ENCODE peak calls at places on chromosomes 7 and 10, in six cellular contexts. M, Q, W, N, B and G are unnamed samples.

GRCh38 chr7:16951483-16952080 is 69.8 kb upstream of the AGR3 start:
- DNase-seq in W (no peak), M (no peak), B (no peak), N (no peak), Q (no peak), G (no peak)

GRCh38 chr7:134804351-134804750 is 24.9 kb downstream of the CALD1 start:
- DNase-seq in M (no peak), W (no peak), Q (no peak), B (no peak), N (peak; percentile 28), G (no peak)

GRCh38 chr7:154380771-154381170 is 328.6 kb downstream of the DPP6 start:
- DNase-seq in M (no peak), W (no peak), N (no peak), Q (no peak), B (no peak), G (no peak)

GRCh38 chr7:116232920-116233319 is 22.6 kb downstream of the TES start:
- DNase-seq in B (no peak), Q (no peak), N (no peak), W (no peak), M (no peak), G (no peak)

GRCh38 chr10:17737021-17737965 is 14.7 kb upstream of the TMEM236 start:
- DNase-seq in Q (peak; percentile 59), M (peak; percentile 46), N (no peak), W (no peak), B (peak; percentile 70), G (no peak)

GRCh38 chr10:11245981-11246590 is 228.4 kb downstream of the CELF2 start:
- DNase-seq in W (no peak), Q (no peak), B (no peak), M (no peak), N (no peak), G (no peak)

GRCh38 chr7:106883627-106884026 is 18.5 kb downstream of the PIK3CG start:
- DNase-seq in B (no peak), W (no peak), Q (no peak), M (no peak), N (no peak), G (no peak)

GRCh38 chr10:34964166-34964800 is 125.9 kb downstream of the CUL2 start:
- DNase-seq in M (no peak), N (no peak), Q (no peak), B (no peak), W (no peak), G (no peak)

GRCh38 chr10:44674536-44674935 is 236.6 kb upstream of the TMEM72 start:
- DNase-seq in M (no peak), N (no peak), Q (no peak), W (no peak), B (no peak), G (no peak)

GRCh38 chr10:69731184-69731583 is 70.5 kb upstream of the COL13A1 start:
- DNase-seq in Q (no peak), N (peak; percentile 66), M (no peak), W (no peak), B (no peak), G (no peak)

GRCh38 chr7:142153400-142153799 is 41.9 kb downstream of the MGAM2 start:
- DNase-seq in W (no peak), N (peak; percentile 17), B (no peak), M (peak; percentile 16), Q (peak; percentile 25), G (no peak)

GRCh38 chr7:74220229-74220628 is 10.4 kb downstream of the LAT2 start:
- DNase-seq in N (no peak), B (no peak), Q (no peak), W (no peak), M (no peak), G (no peak)

GRCh38 chr10:59678884-59679301 is 30.8 kb downstream of the SLC16A9 start:
- DNase-seq in M (no peak), B (no peak), W (no peak), Q (no peak), N (no peak), G (no peak)

GRCh38 chr10:131726460-131726861 is 174.3 kb upstream of the PPP2R2D start:
- DNase-seq in N (no peak), Q (peak; percentile 23), M (peak; percentile 43), W (no peak), B (no peak), G (no peak)

GRCh38 chr7:124701955-124702354 is 63.6 kb downstream of the GPR37 start:
- DNase-seq in Q (no peak), N (no peak), M (no peak), B (no peak), W (no peak), G (no peak)

GRCh38 chr10:131050162-131050766 is 261.3 kb downstream of the TCERG1L start:
- DNase-seq in Q (no peak), N (no peak), W (no peak), B (no peak), M (no peak), G (no peak)

GRCh38 chr7:116341222-116341907 is 131.0 kb downstream of the TES start:
- DNase-seq in N (no peak), W (no peak), B (no peak), Q (no peak), M (peak; percentile 18), G (no peak)

GRCh38 chr7:1702652-1703051 is 32.6 kb downstream of the ELFN1 start:
- DNase-seq in M (no peak), B (no peak), W (no peak), Q (no peak), N (no peak), G (no peak)

GRCh38 chr7:16170671-16171070 is 250.7 kb downstream of the CRPPA start:
- DNase-seq in N (no peak), W (no peak), M (no peak), B (no peak), Q (no peak), G (no peak)

DNA sequence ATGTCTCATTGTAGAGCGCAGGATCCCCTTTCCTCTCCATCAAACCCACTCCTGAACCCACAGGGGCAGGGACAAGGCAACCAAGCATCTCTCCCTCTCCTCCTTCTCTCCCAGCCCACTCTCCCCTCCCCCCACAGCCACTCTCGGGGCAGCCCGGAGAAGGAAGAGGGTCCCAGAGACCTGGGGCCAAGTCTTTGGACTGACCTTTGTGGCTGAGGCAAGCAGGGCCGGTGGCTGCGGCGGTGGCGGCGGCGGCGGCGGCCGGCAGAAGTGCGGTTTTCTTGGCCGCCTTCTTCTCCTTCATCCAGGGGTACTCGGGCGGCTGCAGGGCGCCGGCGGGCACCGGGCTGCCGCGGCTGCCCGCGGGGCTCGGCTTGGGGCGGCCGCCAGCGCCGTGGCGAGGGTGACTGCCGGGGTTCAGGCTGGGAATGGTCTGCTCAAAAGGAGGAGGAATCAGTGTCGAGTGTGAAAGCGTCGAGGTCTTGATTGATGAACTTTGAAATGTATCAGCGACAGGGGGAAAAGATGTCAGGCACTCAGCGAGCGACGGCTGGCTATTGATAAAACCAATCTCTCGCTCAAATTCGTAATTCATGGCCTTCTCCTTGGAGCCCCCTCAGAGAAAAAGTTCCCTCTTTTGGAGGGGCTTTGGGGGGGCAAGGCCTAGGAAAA is 441 bp downstream of the HOXA2 start:
- DNase-seq in M (no peak), B (no peak), N (no peak), W (no peak), Q (no peak), G (no peak)
- H3K4me3 ChIP-seq in M (no peak overlapping the region), B (peak overlapping the region; percentile 49), N (peak overlapping the region; percentile 44), W (no peak overlapping the region), Q (no peak overlapping the region), G (no peak overlapping the region)

DNA sequence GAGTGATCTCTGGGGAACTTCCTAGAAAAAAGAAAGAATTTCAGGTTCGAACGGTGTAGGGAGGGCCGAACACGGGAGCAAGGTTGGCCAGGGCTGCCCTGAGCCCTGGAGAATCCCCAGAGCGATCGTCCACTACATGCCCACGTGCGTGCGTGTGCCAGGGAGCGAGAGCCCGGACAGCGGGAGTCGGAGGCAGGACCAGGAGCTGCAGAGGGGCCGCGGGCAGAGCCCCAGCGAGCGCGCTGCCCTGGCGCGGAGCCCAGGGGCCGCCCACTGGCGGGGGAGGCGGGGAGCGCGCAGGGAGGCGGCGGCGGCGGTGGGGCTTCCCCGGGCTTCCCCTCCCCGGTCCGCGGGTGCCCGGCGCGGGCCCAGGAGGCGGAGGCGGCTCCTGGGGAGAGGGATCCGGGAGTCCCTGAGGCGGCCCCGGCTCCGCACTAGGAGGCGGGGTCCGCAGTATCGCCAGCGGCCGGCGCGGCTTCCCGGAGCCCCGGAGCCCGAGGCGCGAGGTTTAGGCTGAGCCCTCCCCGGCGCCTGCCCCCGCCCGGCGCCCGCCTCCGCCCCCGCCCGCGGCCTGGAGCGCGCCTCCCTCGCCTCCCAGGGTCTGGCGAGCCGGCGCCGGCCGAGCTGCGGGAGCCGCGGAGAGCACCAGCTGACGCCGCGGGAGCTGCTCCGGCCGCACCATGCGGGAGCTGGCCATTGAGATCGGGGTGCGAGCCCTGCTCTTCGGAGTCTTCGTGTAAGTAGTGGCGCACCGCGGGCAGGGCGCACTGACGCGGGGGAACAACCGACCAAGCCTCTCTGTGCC is at the start of gene PLPP4:
- DNase-seq in W (no peak), Q (peak; percentile 76), B (no peak), M (peak; percentile 31), N (peak; percentile 12), G (no peak)
- H3K4me3 ChIP-seq in W (peak within 1 kb of the TSS; percentile 62), Q (peak within 1 kb of the TSS; percentile 52), B (peak within 1 kb of the TSS; percentile 24), M (no peak within 1 kb of the TSS), N (peak within 1 kb of the TSS; percentile 72), G (peak within 1 kb of the TSS; percentile 47)

DNA sequence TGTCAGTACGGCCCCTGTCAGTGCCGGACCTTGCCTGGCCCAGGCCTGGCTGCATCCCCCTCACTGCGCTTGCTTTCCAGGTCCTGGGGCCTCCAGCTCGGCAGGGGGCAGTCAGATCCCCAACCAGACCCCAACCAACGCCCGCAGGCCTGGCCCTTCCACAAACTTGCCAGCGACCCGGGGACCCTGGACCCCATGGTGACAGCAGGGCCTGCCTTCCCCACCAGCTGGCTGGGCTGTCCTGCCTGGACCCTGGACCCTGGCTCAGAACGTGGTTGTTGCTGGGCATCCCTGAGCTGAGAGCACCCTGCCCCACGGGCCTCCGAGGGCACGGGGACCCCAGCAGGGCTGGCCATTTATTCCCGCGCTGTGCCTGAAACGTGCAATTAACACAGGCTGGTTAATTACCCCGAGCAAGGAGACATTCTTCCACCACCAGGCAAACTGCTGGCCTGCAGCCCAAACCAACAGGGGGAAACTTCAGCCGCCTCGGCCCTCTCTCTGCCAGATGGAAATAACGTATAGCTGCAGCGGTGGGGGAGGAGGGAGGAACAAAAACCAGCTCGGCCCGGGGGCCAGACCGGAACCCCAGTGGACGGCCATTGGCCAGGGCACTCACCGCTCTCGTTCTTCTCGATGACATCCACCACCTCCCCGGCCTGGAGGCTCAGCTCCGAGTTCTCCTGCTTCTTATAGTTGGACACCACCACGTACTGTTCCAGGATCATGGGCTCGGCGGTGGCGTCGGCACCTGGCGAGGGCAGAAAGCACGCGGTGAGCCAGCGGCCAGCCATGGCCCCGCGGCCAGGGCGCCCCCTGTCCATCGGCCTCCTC is 167.1 kb downstream of the NEURL1 start:
- DNase-seq in M (no peak), W (no peak), B (no peak), N (peak; percentile 56), Q (no peak), G (no peak)
- H3K4me3 ChIP-seq in M (peak overlapping the region; percentile 4), W (peak overlapping the region; percentile 64), B (peak overlapping the region; percentile 62), N (peak overlapping the region; percentile 70), Q (no peak overlapping the region), G (peak overlapping the region; percentile 41)

GRCh38 chr7:101896312-101896711 is 78.9 kb downstream of the CUX1 start:
- DNase-seq in N (no peak), B (no peak), W (no peak), Q (no peak), M (no peak), G (no peak)
- H3K4me3 ChIP-seq in N (no peak overlapping the region), B (no peak overlapping the region), W (no peak overlapping the region), Q (no peak overlapping the region), M (no peak overlapping the region), G (no peak overlapping the region)

DNA sequence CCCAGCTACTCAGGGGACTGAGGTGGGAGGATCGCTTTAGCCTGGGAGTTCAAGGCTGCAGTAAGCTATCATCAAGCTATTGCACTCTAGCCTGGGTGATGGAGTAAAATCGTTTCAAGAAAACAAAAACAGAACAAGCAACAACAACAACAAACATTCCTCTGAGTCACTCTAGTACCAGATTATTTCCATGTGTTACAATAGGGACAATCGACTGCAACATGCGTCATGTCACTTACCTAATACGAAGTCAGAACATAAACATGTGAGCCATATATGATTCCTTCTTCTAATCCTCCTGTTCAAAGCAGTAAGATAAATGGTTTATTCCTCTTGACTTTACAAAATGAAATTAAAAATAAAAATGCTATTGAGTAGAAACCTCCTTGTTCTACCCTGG is 57.3 kb downstream of the ZNF438 start:
- DNase-seq in N (no peak), M (no peak), Q (no peak), B (no peak), W (no peak), G (no peak)
- H3K4me3 ChIP-seq in N (no peak overlapping the region), M (no peak overlapping the region), Q (no peak overlapping the region), B (peak overlapping the region; percentile 50), W (no peak overlapping the region), G (no peak overlapping the region)